ENCODE peak calls at places on chromosomes 13 and 19, in ten cellular contexts. S is Peyer's patch, X is lower lobe of right lung, I is heart right ventricle, J is astrocyte, G is heart left ventricle, H is pancreas, K is fibroblast of lung, W is breast epithelium, T is thoracic aorta. D is an unnamed sample. For H3K27me3, the result is how much of the 10 kb centered on the place peaks cover.

GRCh38 chr19:35316560-35316959 is 12.4 kb upstream of the CD22 start:
- DNase-seq in H (no peak), J (no peak), I (no peak), K (no peak), G (peak), T (no peak), X (no peak), S (peak), W (no peak), D (no peak)

GRCh38 chr13:84951128-84951527 is 848.1 kb downstream of the SLITRK6 start:
- DNase-seq in X (no peak), S (no peak), H (no peak), I (no peak), J (no peak), T (no peak), K (no peak), G (no peak), W (no peak), D (no peak)

GRCh38 chr13:36965767-36966166 is 33.4 kb downstream of the ALG5 start:
- DNase-seq in W (no peak), T (no peak), G (no peak), J (peak), I (no peak), K (peak), S (no peak), X (no peak), H (no peak), D (peak)

GRCh38 chr19:55495646-55496349 is 7.6 kb downstream of the SSC5D start:
- DNase-seq in I (no peak), H (no peak), K (no peak), J (no peak), T (no peak), X (peak), S (no peak), W (no peak), G (no peak), D (no peak)

GRCh38 chr19:38417544-38418506 is 8.2 kb downstream of the RASGRP4 start:
- DNase-seq in J (no peak), I (peak), H (peak), S (peak), K (peak), W (no peak), T (no peak), X (peak), G (peak), D (no peak)

GRCh38 chr13:80237646-80238045 is 103.3 kb downstream of the SPRY2 start:
- DNase-seq in H (no peak), W (no peak), X (no peak), G (no peak), J (peak), K (no peak), S (no peak), I (no peak), T (no peak), D (no peak)

GRCh38 chr19:50266896-50267295 is 62.3 kb downstream of the KCNC3 start:
- DNase-seq in S (no peak), K (no peak), W (no peak), I (no peak), X (no peak), G (no peak), T (no peak), H (no peak), J (no peak), D (no peak)

GRCh38 chr19:56103027-56103614 is 18.0 kb downstream of the ZNF787 start:
- DNase-seq in I (no peak), H (no peak), S (no peak), K (no peak), G (no peak), J (no peak), W (no peak), X (no peak), T (no peak), D (no peak)

GRCh38 chr19:15871570-15871969 is 26.3 kb downstream of the CYP4F2 start:
- DNase-seq in T (no peak), I (no peak), J (no peak), S (no peak), K (no peak), X (peak), G (no peak), W (no peak), H (no peak), D (no peak)

GRCh38 chr13:73505487-73505886 is 446.7 kb downstream of the KLF5 start:
- DNase-seq in S (no peak), G (no peak), H (no peak), W (no peak), K (no peak), T (no peak), J (no peak), I (no peak), X (no peak), D (no peak)

GRCh38 chr13:44904982-44905381 is 84.3 kb downstream of the NUFIP1 start:
- DNase-seq in J (peak), W (no peak), H (no peak), S (no peak), G (no peak), K (peak), I (peak), T (peak), X (no peak), D (peak)

GRCh38 chr19:1922803-1923202 is 17.6 kb downstream of the ADAT3 start:
- DNase-seq in I (no peak), J (no peak), K (no peak), W (no peak), X (no peak), S (no peak), H (no peak), T (no peak), G (no peak), D (no peak)

GRCh38 chr19:1921825-1922224 is 16.6 kb downstream of the ADAT3 start:
- DNase-seq in H (no peak), G (no peak), K (no peak), X (no peak), W (no peak), T (no peak), I (no peak), S (no peak), J (no peak), D (no peak)

GRCh38 chr19:1924320-1924961 is 16.5 kb upstream of the CSNK1G2 start:
- DNase-seq in T (no peak), S (no peak), W (no peak), K (no peak), G (no peak), X (no peak), I (no peak), H (no peak), J (no peak), D (no peak)

GRCh38 chr19:1921326-1921725 is 16.1 kb downstream of the ADAT3 start:
- DNase-seq in K (no peak), X (no peak), I (no peak), J (no peak), H (no peak), G (no peak), W (no peak), S (no peak), T (no peak), D (no peak)

GRCh38 chr19:1923319-1923718 is 17.7 kb upstream of the CSNK1G2 start:
- DNase-seq in I (no peak), K (no peak), J (no peak), W (no peak), T (no peak), X (no peak), G (no peak), S (peak), H (no peak), D (no peak)
- TF ChIP-seq CTCF in I (no peak), K (no peak), J (no peak), W (no peak), T (no peak), X (no peak), G (no peak), S (no peak), H (no peak), D (no peak)

GRCh38 chr13:33322474-33322827 is 36.9 kb upstream of the STARD13 start:
- DNase-seq in X (no peak), H (no peak), I (peak), T (no peak), J (no peak), K (peak), G (no peak), W (no peak), S (no peak), D (peak)
- H3K4me3 ChIP-seq in X (no peak), H (no peak), I (no peak), T (peak), J (no peak), K (peak), G (peak), W (no peak), S (no peak), D (peak)

GRCh38 chr13:63327584-63327983 is 1911.9 kb upstream of the PCDH20 start:
- DNase-seq in X (no peak), I (no peak), G (no peak), J (no peak), T (no peak), H (no peak), K (no peak), S (no peak), W (no peak), D (no peak)
- H3K27me3 ChIP-seq in X (under half), I (under half), G (under half), J (under half), T (under half), H (under half), K (under half), S (under half), W (under half), D (under half)

GRCh38 chr19:54422136-54422535 is 6.9 kb downstream of the TTYH1 start:
- DNase-seq in T (no peak), H (no peak), K (no peak), G (no peak), X (no peak), W (no peak), S (no peak), I (no peak), J (no peak), D (no peak)
- TF ChIP-seq CTCF in T (no peak), H (no peak), K (no peak), G (no peak), X (no peak), W (no peak), S (no peak), I (no peak), J (no peak), D (no peak)

GRCh38 chr19:752652-753517 is 2.0 kb downstream of the MISP start:
- DNase-seq in I (no peak), H (no peak), K (peak), J (peak), S (no peak), G (no peak), X (peak), W (peak), T (no peak), D (peak)
- H3K4me3 ChIP-seq in I (no peak), H (no peak), K (no peak), J (peak), S (peak), G (no peak), X (peak), W (no peak), T (no peak), D (no peak)

DNA sequence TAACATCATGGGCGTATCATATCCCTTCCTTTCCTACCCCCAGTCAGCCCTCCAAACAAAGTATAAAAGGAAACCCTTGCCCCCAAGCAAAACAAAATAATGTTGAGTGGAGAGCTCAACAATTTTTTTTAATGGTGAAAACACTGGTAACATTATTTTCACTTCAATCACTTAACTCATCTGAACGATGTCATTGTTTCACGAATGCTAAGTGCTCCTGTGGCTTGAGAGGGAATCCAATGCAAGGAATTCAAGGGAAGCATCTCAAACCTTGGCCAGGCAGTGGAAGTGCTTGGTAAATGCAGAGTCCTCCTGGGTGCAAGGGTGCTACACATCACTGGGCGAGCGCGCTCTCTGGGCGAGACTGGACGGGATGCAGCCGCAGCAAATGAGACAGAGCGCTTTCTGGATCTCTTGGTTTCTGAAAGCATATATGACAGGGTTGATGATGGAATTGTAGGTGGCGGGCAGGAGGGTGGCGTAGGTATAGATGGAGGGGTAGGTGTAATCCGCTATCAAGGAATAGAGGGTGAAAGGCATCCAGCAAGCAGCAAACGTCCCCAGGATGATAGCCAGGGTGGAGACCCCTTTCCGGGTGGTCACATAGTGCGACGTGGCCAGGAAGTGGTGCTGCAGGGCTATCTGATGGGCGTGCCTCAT is 2.0 kb downstream of the GPR12 start:
- DNase-seq in X (no peak), G (no peak), K (no peak), I (no peak), W (no peak), J (no peak), H (no peak), S (no peak), T (no peak), D (no peak)
- H3K27me3 ChIP-seq in X (half or more), G (under half), K (under half), I (half or more), W (under half), J (under half), H (under half), S (under half), T (under half), D (under half)

GRCh38 chr13:72296246-72296645 is 429.2 kb upstream of the DACH1 start:
- DNase-seq in W (no peak), X (no peak), H (no peak), G (no peak), K (no peak), S (no peak), I (no peak), T (no peak), J (no peak), D (no peak)

GRCh38 chr13:72295173-72295572 is 428.2 kb upstream of the DACH1 start:
- DNase-seq in H (no peak), S (no peak), K (peak), W (no peak), G (no peak), I (no peak), X (no peak), J (peak), T (no peak), D (no peak)

GRCh38 chr13:72293206-72293605 is 426.2 kb upstream of the DACH1 start:
- DNase-seq in S (no peak), T (no peak), X (no peak), J (peak), H (no peak), K (no peak), I (no peak), W (no peak), G (no peak), D (no peak)

DNA sequence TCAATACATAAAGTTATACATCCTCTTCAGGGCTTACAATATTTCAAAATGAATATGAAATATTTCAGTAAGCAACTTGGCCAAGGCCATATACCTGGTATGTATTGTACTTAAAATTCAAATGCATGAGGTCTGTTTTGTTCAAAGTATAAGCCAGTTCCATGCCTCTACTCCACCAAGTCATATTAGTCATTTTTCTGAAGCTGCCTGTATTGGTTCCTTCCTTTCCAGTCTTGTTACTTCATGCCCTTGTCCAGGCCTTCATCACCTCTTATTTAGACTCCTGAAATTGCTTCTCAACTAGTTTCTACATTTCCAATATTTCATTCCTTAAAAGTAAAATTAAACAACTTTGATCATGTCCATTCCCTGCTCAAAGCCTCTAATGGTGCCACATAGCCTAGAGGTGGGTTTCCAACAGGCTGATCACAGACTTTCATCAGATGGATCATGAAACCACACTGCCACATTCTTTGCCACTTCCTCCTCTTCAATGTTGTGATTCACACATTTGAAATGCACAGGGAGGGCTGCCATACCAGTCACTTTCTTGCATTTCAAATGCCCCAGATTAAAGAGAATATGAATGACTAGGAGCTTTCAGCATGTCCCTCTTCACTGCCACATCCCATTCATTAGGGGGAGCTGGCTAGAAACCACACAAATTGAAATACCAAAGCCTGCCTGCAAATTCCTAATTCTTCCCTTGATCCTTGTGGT is 424.1 kb upstream of the DACH1 start:
- DNase-seq in J (peak), W (no peak), G (no peak), T (no peak), H (no peak), K (peak), X (no peak), I (no peak), S (no peak), D (peak)
- TF ChIP-seq CTCF in J (peak), W (no peak), G (no peak), T (no peak), H (no peak), K (no peak), X (no peak), I (no peak), S (no peak), D (peak)

GRCh38 chr19:16874250-16874977 is 14.4 kb upstream of the F2RL3 start:
- DNase-seq in W (no peak), I (no peak), S (no peak), K (no peak), H (no peak), T (no peak), J (no peak), X (no peak), G (no peak), D (no peak)

GRCh38 chr19:16876904-16877361 is 11.9 kb upstream of the F2RL3 start:
- DNase-seq in K (no peak), I (no peak), J (peak), S (no peak), X (no peak), G (no peak), H (no peak), T (no peak), W (no peak), D (no peak)

GRCh38 chr19:16875584-16876555 is 12.9 kb upstream of the F2RL3 start:
- DNase-seq in H (no peak), J (no peak), W (no peak), G (no peak), I (no peak), S (peak), T (no peak), X (no peak), K (no peak), D (no peak)

GRCh38 chr19:16878181-16878965 is 10.4 kb upstream of the F2RL3 start:
- DNase-seq in H (no peak), X (no peak), K (no peak), W (no peak), J (no peak), G (no peak), I (no peak), S (no peak), T (no peak), D (no peak)

GRCh38 chr19:16877581-16877980 is 11.2 kb upstream of the F2RL3 start:
- DNase-seq in S (no peak), I (no peak), X (no peak), K (no peak), G (no peak), W (no peak), T (no peak), H (no peak), J (peak), D (no peak)
- H3K4me3 ChIP-seq in S (no peak), I (no peak), X (no peak), K (no peak), G (no peak), W (no peak), T (no peak), H (no peak), J (no peak), D (no peak)

DNA sequence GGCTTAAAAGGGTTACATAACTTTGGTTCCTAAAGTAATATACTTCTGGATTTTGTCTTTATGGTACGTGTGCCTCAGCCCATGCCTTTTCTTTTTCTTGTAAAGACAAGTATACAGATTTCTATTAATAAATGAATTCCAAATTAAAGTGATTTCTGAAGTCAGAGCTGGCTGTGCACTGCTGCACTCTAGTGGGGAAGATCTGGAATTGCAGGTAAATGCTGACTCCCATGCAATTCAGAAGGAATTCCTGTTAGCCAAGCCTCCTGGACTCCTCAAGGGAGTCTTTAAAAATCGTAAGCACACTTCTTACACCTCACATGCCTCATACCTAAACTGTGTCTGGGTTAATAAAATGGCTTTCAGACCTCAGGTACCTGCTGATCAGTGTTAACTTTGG is 118.4 kb upstream of the SLC7A1 start:
- DNase-seq in H (no peak), K (peak), X (no peak), S (no peak), T (no peak), W (no peak), G (no peak), I (no peak), J (no peak), D (no peak)
- H3K27me3 ChIP-seq in H (under half), K (under half), X (under half), S (under half), T (under half), W (under half), G (under half), I (under half), J (under half), D (under half)

DNA sequence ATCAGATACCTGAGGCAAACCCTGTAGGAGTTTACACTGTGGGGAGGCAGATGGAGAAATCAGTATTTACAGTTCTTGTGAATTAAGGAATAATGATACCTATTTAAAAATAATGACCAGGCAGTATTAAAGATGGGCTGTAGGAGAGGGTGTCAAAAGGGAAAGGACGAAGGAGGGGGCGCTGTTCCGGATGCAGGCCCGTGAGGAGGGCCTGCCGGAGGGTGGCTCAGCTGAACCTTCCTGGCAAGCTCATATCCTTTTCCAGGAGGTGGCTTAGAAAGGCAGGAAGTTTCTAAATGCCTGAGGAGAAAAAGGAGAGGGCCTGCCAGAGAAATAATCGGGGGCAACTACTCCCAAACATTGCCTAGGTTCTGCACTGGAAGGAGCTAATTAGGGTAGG is 46.6 kb downstream of the MBNL2 start:
- DNase-seq in S (no peak), G (no peak), J (no peak), T (no peak), W (no peak), K (no peak), H (no peak), I (no peak), X (no peak), D (no peak)
- TF ChIP-seq CTCF in S (no peak), G (peak), J (no peak), T (no peak), W (no peak), K (no peak), H (no peak), I (peak), X (no peak), D (no peak)